ENCODE peak calls at places on chromosome 12, in eight cellular contexts. One of them, this sample, is unnamed.

GRCh38 chr12:107288414-107289125 is 195.2 kb upstream of the CRY1 start:
- DNase-seq in gastrocnemius medialis: no peak
- DNase-seq in G401: no peak
- DNase-seq in SJSA1: no peak
- DNase-seq in NCI-H460: no peak
- DNase-seq in retina: peak; percentile 20
- DNase-seq in stimulated activated CD4-positive, alpha-beta T cell treated with anti-CD3 and anti-CD28 coated beads, Interleukin-1b, Interleukin-23, amount 100 ng/mL, for 48 hours: no peak
- DNase-seq in natural killer cell treated with Interleukin-12 subunit alpha and Interleukin-12 subunit beta and Interleukin-15 and Interleukin-18, amount 100 ng/mL, for 72 hours: no peak
- DNase-seq in this sample: no peak

GRCh38 chr12:107594995-107595394 is 90.6 kb upstream of the PWP1 start:
- DNase-seq in stimulated activated CD4-positive, alpha-beta T cell treated with anti-CD3 and anti-CD28 coated beads, Interleukin-1b, Interleukin-23, amount 100 ng/mL, for 48 hours: no peak
- DNase-seq in G401: no peak
- DNase-seq in NCI-H460: no peak
- DNase-seq in natural killer cell treated with Interleukin-12 subunit alpha and Interleukin-12 subunit beta and Interleukin-15 and Interleukin-18, amount 100 ng/mL, for 72 hours: no peak
- DNase-seq in retina: no peak
- DNase-seq in gastrocnemius medialis: no peak
- DNase-seq in SJSA1: no peak
- DNase-seq in this sample: no peak

GRCh38 chr12:47942327-47943230 is 20.8 kb upstream of the TMEM106C start:
- DNase-seq in gastrocnemius medialis: no peak
- DNase-seq in natural killer cell treated with Interleukin-12 subunit alpha and Interleukin-12 subunit beta and Interleukin-15 and Interleukin-18, amount 100 ng/mL, for 72 hours: no peak
- DNase-seq in G401: no peak
- DNase-seq in stimulated activated CD4-positive, alpha-beta T cell treated with anti-CD3 and anti-CD28 coated beads, Interleukin-1b, Interleukin-23, amount 100 ng/mL, for 48 hours: peak; percentile 37
- DNase-seq in NCI-H460: no peak
- DNase-seq in SJSA1: no peak
- DNase-seq in retina: peak; percentile 64
- DNase-seq in this sample: no peak

GRCh38 chr12:113040722-113041168 is 15.8 kb upstream of the DTX1 start:
- DNase-seq in natural killer cell treated with Interleukin-12 subunit alpha and Interleukin-12 subunit beta and Interleukin-15 and Interleukin-18, amount 100 ng/mL, for 72 hours: peak; percentile 39
- DNase-seq in gastrocnemius medialis: peak; percentile 83
- DNase-seq in retina: no peak
- DNase-seq in NCI-H460: peak; percentile 54
- DNase-seq in G401: no peak
- DNase-seq in stimulated activated CD4-positive, alpha-beta T cell treated with anti-CD3 and anti-CD28 coated beads, Interleukin-1b, Interleukin-23, amount 100 ng/mL, for 48 hours: no peak
- DNase-seq in SJSA1: no peak
- DNase-seq in this sample: peak; percentile 99

GRCh38 chr12:113601656-113602263 is 130.1 kb upstream of the LHX5 start:
- DNase-seq in natural killer cell treated with Interleukin-12 subunit alpha and Interleukin-12 subunit beta and Interleukin-15 and Interleukin-18, amount 100 ng/mL, for 72 hours: no peak
- DNase-seq in G401: no peak
- DNase-seq in gastrocnemius medialis: no peak
- DNase-seq in stimulated activated CD4-positive, alpha-beta T cell treated with anti-CD3 and anti-CD28 coated beads, Interleukin-1b, Interleukin-23, amount 100 ng/mL, for 48 hours: no peak
- DNase-seq in NCI-H460: no peak
- DNase-seq in SJSA1: no peak
- DNase-seq in retina: no peak
- DNase-seq in this sample: peak; percentile 3

GRCh38 chr12:21615441-21615840 is 10.8 kb upstream of the GYS2 start:
- DNase-seq in gastrocnemius medialis: no peak
- DNase-seq in retina: no peak
- DNase-seq in stimulated activated CD4-positive, alpha-beta T cell treated with anti-CD3 and anti-CD28 coated beads, Interleukin-1b, Interleukin-23, amount 100 ng/mL, for 48 hours: peak; percentile 19
- DNase-seq in NCI-H460: no peak
- DNase-seq in G401: no peak
- DNase-seq in natural killer cell treated with Interleukin-12 subunit alpha and Interleukin-12 subunit beta and Interleukin-15 and Interleukin-18, amount 100 ng/mL, for 72 hours: no peak
- DNase-seq in SJSA1: no peak
- DNase-seq in this sample: no peak

GRCh38 chr12:92452763-92453162 is 250.0 kb upstream of the PLEKHG7 start:
- DNase-seq in NCI-H460: no peak
- DNase-seq in G401: no peak
- DNase-seq in stimulated activated CD4-positive, alpha-beta T cell treated with anti-CD3 and anti-CD28 coated beads, Interleukin-1b, Interleukin-23, amount 100 ng/mL, for 48 hours: no peak
- DNase-seq in gastrocnemius medialis: no peak
- DNase-seq in natural killer cell treated with Interleukin-12 subunit alpha and Interleukin-12 subunit beta and Interleukin-15 and Interleukin-18, amount 100 ng/mL, for 72 hours: no peak
- DNase-seq in SJSA1: no peak
- DNase-seq in retina: no peak
- DNase-seq in this sample: no peak

GRCh38 chr12:1594045-1594294 is 411 bp downstream of the FBXL14 start:
- DNase-seq in G401: peak; percentile 54
- DNase-seq in retina: no peak
- DNase-seq in SJSA1: no peak
- DNase-seq in stimulated activated CD4-positive, alpha-beta T cell treated with anti-CD3 and anti-CD28 coated beads, Interleukin-1b, Interleukin-23, amount 100 ng/mL, for 48 hours: peak; percentile 58
- DNase-seq in NCI-H460: peak; percentile 46
- DNase-seq in gastrocnemius medialis: peak; percentile 54
- DNase-seq in natural killer cell treated with Interleukin-12 subunit alpha and Interleukin-12 subunit beta and Interleukin-15 and Interleukin-18, amount 100 ng/mL, for 72 hours: no peak
- DNase-seq in this sample: peak; percentile 74

GRCh38 chr12:124122722-124123121 is 149.7 kb downstream of the ZNF664 start:
- DNase-seq in NCI-H460: no peak
- DNase-seq in retina: no peak
- DNase-seq in SJSA1: no peak
- DNase-seq in natural killer cell treated with Interleukin-12 subunit alpha and Interleukin-12 subunit beta and Interleukin-15 and Interleukin-18, amount 100 ng/mL, for 72 hours: no peak
- DNase-seq in stimulated activated CD4-positive, alpha-beta T cell treated with anti-CD3 and anti-CD28 coated beads, Interleukin-1b, Interleukin-23, amount 100 ng/mL, for 48 hours: no peak
- DNase-seq in gastrocnemius medialis: no peak
- DNase-seq in G401: no peak
- DNase-seq in this sample: no peak

GRCh38 chr12:51341259-51342007 is 5.0 kb downstream of the CELA1 start:
- DNase-seq in gastrocnemius medialis: peak; percentile 57
- DNase-seq in stimulated activated CD4-positive, alpha-beta T cell treated with anti-CD3 and anti-CD28 coated beads, Interleukin-1b, Interleukin-23, amount 100 ng/mL, for 48 hours: peak; percentile 66
- DNase-seq in G401: peak; percentile 79
- DNase-seq in NCI-H460: peak; percentile 73
- DNase-seq in natural killer cell treated with Interleukin-12 subunit alpha and Interleukin-12 subunit beta and Interleukin-15 and Interleukin-18, amount 100 ng/mL, for 72 hours: peak; percentile 73
- DNase-seq in SJSA1: peak; percentile 82
- DNase-seq in retina: peak; percentile 82
- DNase-seq in this sample: peak; percentile 83

GRCh38 chr12:110641512-110641911 is 27.6 kb downstream of the TCTN1 start:
- DNase-seq in gastrocnemius medialis: peak; percentile 34
- DNase-seq in SJSA1: no peak
- DNase-seq in NCI-H460: no peak
- DNase-seq in stimulated activated CD4-positive, alpha-beta T cell treated with anti-CD3 and anti-CD28 coated beads, Interleukin-1b, Interleukin-23, amount 100 ng/mL, for 48 hours: no peak
- DNase-seq in natural killer cell treated with Interleukin-12 subunit alpha and Interleukin-12 subunit beta and Interleukin-15 and Interleukin-18, amount 100 ng/mL, for 72 hours: no peak
- DNase-seq in G401: no peak
- DNase-seq in retina: peak; percentile 40
- DNase-seq in this sample: peak; percentile 33

GRCh38 chr12:96047621-96048211 is 12.3 kb upstream of the LTA4H start:
- DNase-seq in stimulated activated CD4-positive, alpha-beta T cell treated with anti-CD3 and anti-CD28 coated beads, Interleukin-1b, Interleukin-23, amount 100 ng/mL, for 48 hours: no peak
- DNase-seq in SJSA1: no peak
- DNase-seq in natural killer cell treated with Interleukin-12 subunit alpha and Interleukin-12 subunit beta and Interleukin-15 and Interleukin-18, amount 100 ng/mL, for 72 hours: no peak
- DNase-seq in gastrocnemius medialis: peak; percentile 17
- DNase-seq in NCI-H460: no peak
- DNase-seq in G401: peak; percentile 52
- DNase-seq in retina: no peak
- DNase-seq in this sample: peak; percentile 63